ENCODE peak calls at places on chromosome 9, in five cellular contexts. One of them, this sample, is unnamed.

GRCh38 chr9:128088253-128088945 is 20.4 kb downstream of the SLC25A25 start:
- DNase-seq in endothelial cell of umbilical vein: no peak
- DNase-seq in transverse colon: no peak
- DNase-seq in Peyer's patch: no peak
- DNase-seq in A549: no peak
- DNase-seq in this sample: no peak

GRCh38 chr9:125161284-125161918 is 18.1 kb upstream of the SCAI start:
- DNase-seq in endothelial cell of umbilical vein: no peak
- DNase-seq in transverse colon: no peak
- DNase-seq in Peyer's patch: no peak
- DNase-seq in A549: no peak
- DNase-seq in this sample: no peak

GRCh38 chr9:36488322-36488838 is 84.3 kb upstream of the MELK start:
- DNase-seq in endothelial cell of umbilical vein: no peak
- DNase-seq in transverse colon: no peak
- DNase-seq in Peyer's patch: no peak
- DNase-seq in A549: no peak
- DNase-seq in this sample: peak; percentile 69

GRCh38 chr9:33193818-33194217 is 26.7 kb upstream of the B4GALT1 start:
- DNase-seq in endothelial cell of umbilical vein: no peak
- DNase-seq in transverse colon: no peak
- DNase-seq in Peyer's patch: no peak
- DNase-seq in A549: no peak
- DNase-seq in this sample: no peak

GRCh38 chr9:14314929-14315753 is 1.2 kb upstream of the NFIB start:
- DNase-seq in endothelial cell of umbilical vein: peak; percentile 67
- DNase-seq in transverse colon: peak; percentile 91
- DNase-seq in Peyer's patch: peak; percentile 94
- DNase-seq in A549: peak; percentile 70
- DNase-seq in this sample: peak; percentile 96

GRCh38 chr9:79053613-79054012 is 518.2 kb upstream of the TLE4 start:
- DNase-seq in endothelial cell of umbilical vein: no peak
- DNase-seq in transverse colon: no peak
- DNase-seq in Peyer's patch: no peak
- DNase-seq in A549: no peak
- DNase-seq in this sample: no peak

GRCh38 chr9:87256973-87257372 is 240.7 kb upstream of the DAPK1 start:
- DNase-seq in endothelial cell of umbilical vein: no peak
- DNase-seq in transverse colon: no peak
- DNase-seq in Peyer's patch: no peak
- DNase-seq in A549: no peak
- DNase-seq in this sample: no peak

GRCh38 chr9:16871358-16872151 is 1.1 kb upstream of the BNC2 start:
- DNase-seq in endothelial cell of umbilical vein: peak; percentile 59
- DNase-seq in transverse colon: peak; percentile 44
- DNase-seq in Peyer's patch: peak; percentile 62
- DNase-seq in A549: peak; percentile 34
- DNase-seq in this sample: peak; percentile 75

GRCh38 chr9:30198463-30199309 is 2185.8 kb upstream of the ACO1 start:
- DNase-seq in endothelial cell of umbilical vein: no peak
- DNase-seq in transverse colon: no peak
- DNase-seq in Peyer's patch: no peak
- DNase-seq in A549: no peak
- DNase-seq in this sample: no peak

GRCh38 chr9:75803130-75803529 is 87.3 kb upstream of the PCSK5 start:
- DNase-seq in endothelial cell of umbilical vein: no peak
- DNase-seq in transverse colon: no peak
- DNase-seq in Peyer's patch: no peak
- DNase-seq in A549: no peak
- DNase-seq in this sample: no peak

GRCh38 chr9:112380102-112380581 is at the start of gene HSDL2:
- DNase-seq in endothelial cell of umbilical vein: no peak
- DNase-seq in transverse colon: peak; percentile 60
- DNase-seq in Peyer's patch: no peak
- DNase-seq in A549: peak; percentile 41
- DNase-seq in this sample: no peak

GRCh38 chr9:95724253-95724991 is 151.1 kb upstream of the ERCC6L2 start:
- DNase-seq in endothelial cell of umbilical vein: no peak
- DNase-seq in transverse colon: peak; percentile 39
- DNase-seq in Peyer's patch: no peak
- DNase-seq in A549: no peak
- DNase-seq in this sample: no peak

GRCh38 chr9:110255417-110256141 is 728 bp downstream of the TXN start:
- DNase-seq in endothelial cell of umbilical vein: peak; percentile 41
- DNase-seq in transverse colon: peak; percentile 78
- DNase-seq in Peyer's patch: peak; percentile 84
- DNase-seq in A549: no peak
- DNase-seq in this sample: peak; percentile 88

GRCh38 chr9:6413365-6414263 is 615 bp downstream of the UHRF2 start:
- DNase-seq in endothelial cell of umbilical vein: no peak
- DNase-seq in transverse colon: peak; percentile 41
- DNase-seq in Peyer's patch: peak; percentile 71
- DNase-seq in A549: no peak
- DNase-seq in this sample: no peak

GRCh38 chr9:35829764-35830096 is 702 bp downstream of the TMEM8B start:
- DNase-seq in endothelial cell of umbilical vein: no peak
- DNase-seq in transverse colon: no peak
- DNase-seq in Peyer's patch: no peak
- DNase-seq in A549: no peak
- DNase-seq in this sample: no peak

GRCh38 chr9:34562136-34562745 is 27.3 kb downstream of the CNTFR start:
- DNase-seq in endothelial cell of umbilical vein: no peak
- DNase-seq in transverse colon: no peak
- DNase-seq in Peyer's patch: peak; percentile 64
- DNase-seq in A549: no peak
- DNase-seq in this sample: no peak

GRCh38 chr9:34746526-34746925 is 36.6 kb upstream of the CCL21 start:
- DNase-seq in endothelial cell of umbilical vein: no peak
- DNase-seq in transverse colon: no peak
- DNase-seq in Peyer's patch: no peak
- DNase-seq in A549: no peak
- DNase-seq in this sample: no peak

GRCh38 chr9:84669293-84670105 is at the start of gene NTRK2:
- DNase-seq in endothelial cell of umbilical vein: peak; percentile 23
- DNase-seq in transverse colon: no peak
- DNase-seq in Peyer's patch: no peak
- DNase-seq in A549: no peak
- DNase-seq in this sample: peak; percentile 81

GRCh38 chr9:132594412-132594811 is 12.0 kb downstream of the BARHL1 start:
- DNase-seq in endothelial cell of umbilical vein: no peak
- DNase-seq in transverse colon: no peak
- DNase-seq in Peyer's patch: no peak
- DNase-seq in A549: no peak
- DNase-seq in this sample: no peak

GRCh38 chr9:137107312-137107921 is 7.1 kb downstream of the DPP7 start:
- DNase-seq in endothelial cell of umbilical vein: no peak
- DNase-seq in transverse colon: no peak
- DNase-seq in Peyer's patch: peak; percentile 47
- DNase-seq in A549: no peak
- DNase-seq in this sample: no peak

GRCh38 chr9:96565684-96566360 is 53.8 kb downstream of the CDC14B start:
- DNase-seq in endothelial cell of umbilical vein: no peak
- DNase-seq in transverse colon: peak; percentile 13
- DNase-seq in Peyer's patch: no peak
- DNase-seq in A549: peak; percentile 15
- DNase-seq in this sample: no peak

GRCh38 chr9:108859459-108860114 is 2.5 kb upstream of the ACTL7A start:
- DNase-seq in endothelial cell of umbilical vein: no peak
- DNase-seq in transverse colon: no peak
- DNase-seq in Peyer's patch: no peak
- DNase-seq in A549: no peak
- DNase-seq in this sample: no peak

GRCh38 chr9:80004687-80005086 is 432.9 kb downstream of the TLE4 start:
- DNase-seq in endothelial cell of umbilical vein: peak; percentile 36
- DNase-seq in transverse colon: no peak
- DNase-seq in Peyer's patch: no peak
- DNase-seq in A549: no peak
- DNase-seq in this sample: no peak

GRCh38 chr9:124776952-124777645 is at the start of gene OLFML2A:
- DNase-seq in endothelial cell of umbilical vein: no peak
- DNase-seq in transverse colon: peak; percentile 26
- DNase-seq in Peyer's patch: peak; percentile 52
- DNase-seq in A549: peak; percentile 58
- DNase-seq in this sample: peak; percentile 78

GRCh38 chr9:100601216-100601615 is 23.3 kb downstream of the CAVIN4 start:
- DNase-seq in endothelial cell of umbilical vein: peak; percentile 52
- DNase-seq in transverse colon: peak; percentile 49
- DNase-seq in Peyer's patch: no peak
- DNase-seq in A549: peak; percentile 41
- DNase-seq in this sample: no peak

GRCh38 chr9:126514037-126514821 is 99.5 kb upstream of the LMX1B start:
- DNase-seq in endothelial cell of umbilical vein: peak; percentile 53
- DNase-seq in transverse colon: peak; percentile 59
- DNase-seq in Peyer's patch: peak; percentile 72
- DNase-seq in A549: peak; percentile 87
- DNase-seq in this sample: no peak

GRCh38 chr9:110146371-110146770 is 61.6 kb downstream of the C9orf152 start:
- DNase-seq in endothelial cell of umbilical vein: no peak
- DNase-seq in transverse colon: no peak
- DNase-seq in Peyer's patch: no peak
- DNase-seq in A549: no peak
- DNase-seq in this sample: no peak

GRCh38 chr9:28770827-28771226 is 1197.5 kb upstream of the C9orf72 start:
- DNase-seq in endothelial cell of umbilical vein: no peak
- DNase-seq in transverse colon: no peak
- DNase-seq in Peyer's patch: no peak
- DNase-seq in A549: no peak
- DNase-seq in this sample: no peak

GRCh38 chr9:36163049-36163839 is 5.9 kb upstream of the CCIN start:
- DNase-seq in endothelial cell of umbilical vein: peak; percentile 88
- DNase-seq in transverse colon: no peak
- DNase-seq in Peyer's patch: no peak
- DNase-seq in A549: no peak
- DNase-seq in this sample: no peak

GRCh38 chr9:93568169-93568568 is 8.2 kb upstream of the PHF2 start:
- DNase-seq in endothelial cell of umbilical vein: no peak
- DNase-seq in transverse colon: no peak
- DNase-seq in Peyer's patch: no peak
- DNase-seq in A549: no peak
- DNase-seq in this sample: no peak

GRCh38 chr9:93565089-93565488 is 11.3 kb upstream of the PHF2 start:
- DNase-seq in endothelial cell of umbilical vein: no peak
- DNase-seq in transverse colon: no peak
- DNase-seq in Peyer's patch: no peak
- DNase-seq in A549: no peak
- DNase-seq in this sample: no peak

GRCh38 chr9:93569775-93570174 is 6.6 kb upstream of the PHF2 start:
- DNase-seq in endothelial cell of umbilical vein: no peak
- DNase-seq in transverse colon: no peak
- DNase-seq in Peyer's patch: no peak
- DNase-seq in A549: no peak
- DNase-seq in this sample: no peak

GRCh38 chr9:93567271-93567959 is 9.0 kb upstream of the PHF2 start:
- DNase-seq in endothelial cell of umbilical vein: no peak
- DNase-seq in transverse colon: no peak
- DNase-seq in Peyer's patch: peak; percentile 47
- DNase-seq in A549: no peak
- DNase-seq in this sample: no peak

DNA sequence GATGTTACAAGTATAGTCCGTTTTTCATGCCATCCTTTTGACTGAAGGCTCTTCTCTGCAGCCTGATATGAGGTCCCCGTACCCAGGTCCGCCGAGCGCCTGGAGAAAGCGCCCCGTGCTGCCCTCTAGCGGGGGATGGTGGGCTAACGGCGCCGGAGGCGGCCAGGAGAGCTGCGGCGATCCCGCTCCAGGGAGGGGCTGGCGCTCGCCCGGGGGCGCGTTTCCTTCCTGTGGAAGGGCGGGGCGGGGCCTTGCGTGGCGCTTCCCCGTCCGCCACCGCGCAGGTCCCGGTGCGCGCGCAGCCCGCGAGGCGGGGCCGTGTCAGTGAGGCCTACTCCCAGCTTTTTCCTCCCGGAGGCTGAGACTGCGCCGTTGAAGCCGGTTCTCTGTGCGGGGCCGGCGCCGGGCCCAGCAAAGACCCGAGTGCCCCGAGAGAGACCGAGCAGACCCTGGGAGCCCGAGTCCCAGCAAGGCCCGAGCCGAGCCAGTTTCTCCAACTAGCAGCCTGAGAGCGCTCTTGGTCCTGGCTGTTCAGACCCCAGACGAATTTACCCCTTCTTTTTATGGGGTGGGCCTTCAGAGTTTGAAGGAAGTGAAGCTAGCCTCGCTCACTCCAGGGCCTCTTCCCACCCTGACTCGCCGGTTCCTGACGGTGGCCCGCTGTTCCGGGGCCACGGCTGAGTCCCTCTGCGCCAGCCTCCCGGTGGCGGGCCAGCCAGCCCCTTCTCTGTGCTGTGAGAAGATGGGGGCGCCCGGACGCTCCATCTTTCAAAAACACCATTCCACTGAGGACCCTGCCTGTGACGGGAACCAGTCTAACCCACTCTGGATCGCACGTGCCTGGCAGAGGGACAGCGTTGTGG is 9.7 kb upstream of the PHF2 start:
- DNase-seq in endothelial cell of umbilical vein: peak; percentile 98
- DNase-seq in transverse colon: peak; percentile 99
- DNase-seq in Peyer's patch: peak; percentile 100
- DNase-seq in A549: peak; percentile 91
- DNase-seq in this sample: peak; percentile 98
- TF ChIP-seq POLR2A in endothelial cell of umbilical vein: peak; percentile 98
- TF ChIP-seq POLR2A in transverse colon: peak; percentile 93
- TF ChIP-seq POLR2A in Peyer's patch: peak; percentile 83
- TF ChIP-seq POLR2A in A549: peak; percentile 80
- TF ChIP-seq POLR2A in this sample: peak; percentile 77

GRCh38 chr9:99105152-99106043 is 485 bp downstream of the TGFBR1 start:
- DNase-seq in endothelial cell of umbilical vein: peak; percentile 68
- DNase-seq in transverse colon: peak; percentile 84
- DNase-seq in Peyer's patch: peak; percentile 87
- DNase-seq in A549: peak; percentile 69
- DNase-seq in this sample: peak; percentile 88
- TF ChIP-seq POLR2A in endothelial cell of umbilical vein: no peak
- TF ChIP-seq POLR2A in transverse colon: peak; percentile 32
- TF ChIP-seq POLR2A in Peyer's patch: peak; percentile 72
- TF ChIP-seq POLR2A in A549: peak; percentile 63
- TF ChIP-seq POLR2A in this sample: no peak

GRCh38 chr9:107737987-107738743 is 248.6 kb upstream of the KLF4 start:
- DNase-seq in endothelial cell of umbilical vein: peak; percentile 44
- DNase-seq in transverse colon: no peak
- DNase-seq in Peyer's patch: no peak
- DNase-seq in A549: no peak
- DNase-seq in this sample: peak; percentile 92
- TF ChIP-seq POLR2A in endothelial cell of umbilical vein: no peak
- TF ChIP-seq POLR2A in transverse colon: no peak
- TF ChIP-seq POLR2A in Peyer's patch: no peak
- TF ChIP-seq POLR2A in A549: no peak
- TF ChIP-seq POLR2A in this sample: no peak

GRCh38 chr9:134321571-134321930 is 4.7 kb upstream of the RXRA start:
- DNase-seq in endothelial cell of umbilical vein: no peak
- DNase-seq in transverse colon: peak; percentile 10
- DNase-seq in Peyer's patch: peak; percentile 55
- DNase-seq in A549: no peak
- DNase-seq in this sample: no peak

GRCh38 chr9:134321957-134322741 is 4.1 kb upstream of the RXRA start:
- DNase-seq in endothelial cell of umbilical vein: no peak
- DNase-seq in transverse colon: peak; percentile 65
- DNase-seq in Peyer's patch: peak; percentile 77
- DNase-seq in A549: no peak
- DNase-seq in this sample: peak; percentile 53

GRCh38 chr9:134320195-134320885 is 5.9 kb upstream of the RXRA start:
- DNase-seq in endothelial cell of umbilical vein: no peak
- DNase-seq in transverse colon: no peak
- DNase-seq in Peyer's patch: peak; percentile 47
- DNase-seq in A549: no peak
- DNase-seq in this sample: peak; percentile 56

GRCh38 chr9:134319306-134320194 is 6.7 kb upstream of the RXRA start:
- DNase-seq in endothelial cell of umbilical vein: no peak
- DNase-seq in transverse colon: no peak
- DNase-seq in Peyer's patch: peak; percentile 46
- DNase-seq in A549: no peak
- DNase-seq in this sample: no peak

GRCh38 chr9:134320916-134321570 is 5.2 kb upstream of the RXRA start:
- DNase-seq in endothelial cell of umbilical vein: no peak
- DNase-seq in transverse colon: no peak
- DNase-seq in Peyer's patch: peak; percentile 61
- DNase-seq in A549: no peak
- DNase-seq in this sample: peak; percentile 51
- TF ChIP-seq POLR2A in endothelial cell of umbilical vein: no peak
- TF ChIP-seq POLR2A in transverse colon: no peak
- TF ChIP-seq POLR2A in Peyer's patch: no peak
- TF ChIP-seq POLR2A in A549: no peak
- TF ChIP-seq POLR2A in this sample: no peak